ENCODE peak calls at places on chromosomes 13 and 19, in eight cellular contexts. P is cardiac muscle cell, U is cardiac fibroblast, B is coronary artery, A is thoracic aorta, I is PC-9, J is HFF-Myc, Z is fibroblast of mammary gland. C is an unnamed sample.

GRCh38 chr19:40229484-40229883 is 3.0 kb upstream of the CCNP start:
- DNase-seq in U (no peak), B (no peak), I (no peak), Z (peak), P (no peak), J (no peak), A (no peak), C (no peak)

GRCh38 chr13:42594577-42595571 is 20.9 kb downstream of the TNFSF11 start:
- DNase-seq in A (no peak), P (peak), J (peak), U (peak), I (peak), B (no peak), Z (peak), C (peak)

GRCh38 chr13:40637644-40638043 is 28.8 kb downstream of the FOXO1 start:
- DNase-seq in A (no peak), B (no peak), Z (no peak), J (no peak), P (no peak), I (no peak), U (no peak), C (no peak)

GRCh38 chr19:737591-738093 is 13.3 kb upstream of the MISP start:
- DNase-seq in U (peak), I (peak), B (no peak), J (no peak), Z (peak), A (no peak), P (peak), C (no peak)

GRCh38 chr13:93227906-93228801 is 1.5 kb downstream of the GPC6 start:
- DNase-seq in J (no peak), I (no peak), P (peak), A (no peak), Z (peak), U (peak), B (peak), C (no peak)

GRCh38 chr19:18921593-18921992 is 2.1 kb downstream of the DDX49 start:
- DNase-seq in P (no peak), Z (no peak), B (no peak), J (no peak), U (no peak), A (no peak), I (no peak), C (no peak)

GRCh38 chr19:50465986-50466771 is 10.1 kb upstream of the EMC10 start:
- DNase-seq in I (peak), J (no peak), A (no peak), B (no peak), P (no peak), Z (no peak), U (no peak), C (no peak)

GRCh38 chr19:10565028-10565566 is 713 bp downstream of the KRI1 start:
- DNase-seq in A (no peak), J (no peak), B (peak), U (peak), Z (peak), P (peak), I (no peak), C (no peak)

GRCh38 chr13:30577381-30577780 is 40.3 kb upstream of the USPL1 start:
- DNase-seq in Z (peak), U (peak), I (peak), J (peak), A (no peak), B (no peak), P (peak), C (peak)

GRCh38 chr19:46591254-46591653 is 9.9 kb upstream of the CALM3 start:
- DNase-seq in A (no peak), I (no peak), U (no peak), B (no peak), Z (no peak), J (no peak), P (no peak), C (no peak)

GRCh38 chr13:45445053-45445452 is 19.7 kb upstream of the COG3 start:
- DNase-seq in J (no peak), Z (no peak), P (no peak), A (no peak), B (no peak), U (no peak), I (no peak), C (no peak)

GRCh38 chr13:43785681-43786471 is 896 bp downstream of the ENOX1 start:
- DNase-seq in U (peak), B (peak), A (peak), P (peak), I (peak), Z (peak), J (no peak), C (no peak)

GRCh38 chr13:89704040-89704439 is 1643.4 kb upstream of the MIR17HG start:
- DNase-seq in I (no peak), A (no peak), J (no peak), Z (no peak), B (no peak), P (no peak), U (no peak), C (no peak)

GRCh38 chr19:33795370-33796163 is 1.1 kb upstream of the KCTD15 start:
- DNase-seq in U (peak), Z (peak), J (no peak), B (peak), P (peak), A (no peak), I (peak), C (peak)

GRCh38 chr13:110475117-110475516 is 86.4 kb downstream of the RAB20 start:
- DNase-seq in Z (no peak), A (no peak), U (no peak), I (no peak), B (no peak), P (no peak), J (no peak), C (no peak)

GRCh38 chr19:49224856-49225255 is 67.3 kb downstream of the TRPM4 start:
- DNase-seq in A (no peak), P (peak), Z (peak), J (no peak), B (no peak), U (peak), I (peak), C (no peak)

GRCh38 chr13:99867535-99868271 is 103.9 kb downstream of the ZIC5 start:
- DNase-seq in A (no peak), J (no peak), P (no peak), I (no peak), U (no peak), Z (no peak), B (no peak), C (no peak)

GRCh38 chr13:61286148-61286745 is 129.4 kb downstream of the PCDH20 start:
- DNase-seq in B (no peak), U (no peak), Z (no peak), I (peak), A (no peak), P (no peak), J (no peak), C (no peak)

GRCh38 chr19:17370026-17370587 is 7.0 kb downstream of the PLVAP start:
- DNase-seq in A (no peak), U (peak), P (peak), J (no peak), I (no peak), B (no peak), Z (peak), C (no peak)

GRCh38 chr13:50452028-50452427 is 391.5 kb downstream of the DLEU7 start:
- DNase-seq in P (no peak), B (no peak), A (no peak), I (no peak), U (no peak), Z (no peak), J (no peak), C (no peak)

GRCh38 chr13:88068975-88069374 is 397.8 kb downstream of the SLITRK5 start:
- DNase-seq in B (no peak), J (no peak), P (no peak), I (no peak), U (no peak), A (no peak), Z (no peak), C (no peak)

GRCh38 chr13:75153834-75154233 is 328.1 kb downstream of the TBC1D4 start:
- DNase-seq in Z (peak), U (peak), A (no peak), J (no peak), P (peak), I (no peak), B (no peak), C (no peak)

GRCh38 chr19:616732-617526 is 16.4 kb downstream of the POLRMT start:
- DNase-seq in P (no peak), I (no peak), B (no peak), Z (no peak), U (no peak), J (no peak), A (no peak), C (no peak)

GRCh38 chr13:95267662-95268369 is 33.4 kb downstream of the ABCC4 start:
- DNase-seq in Z (peak), P (peak), U (peak), J (peak), B (no peak), I (no peak), A (no peak), C (peak)

GRCh38 chr19:32322541-32322940 is 22.9 kb upstream of the ZNF507 start:
- DNase-seq in Z (no peak), P (no peak), U (no peak), J (no peak), I (peak), A (no peak), B (no peak), C (no peak)

GRCh38 chr13:64755961-64756360 is 2474.2 kb downstream of the PCDH9 start:
- DNase-seq in Z (no peak), I (no peak), J (no peak), B (no peak), U (peak), A (no peak), P (peak), C (no peak)

GRCh38 chr19:339262-339887 is 5.2 kb downstream of the MIER2 start:
- DNase-seq in B (no peak), U (no peak), P (no peak), J (no peak), I (no peak), A (no peak), Z (peak), C (no peak)

GRCh38 chr19:11005521-11005920 is 44.7 kb downstream of the SMARCA4 start:
- DNase-seq in J (no peak), Z (no peak), I (no peak), B (no peak), A (no peak), P (no peak), U (no peak), C (no peak)

GRCh38 chr13:71814806-71815205 is 52.2 kb downstream of the DACH1 start:
- DNase-seq in I (no peak), J (no peak), A (no peak), U (no peak), B (no peak), Z (no peak), P (no peak), C (no peak)

GRCh38 chr19:41189425-41190065 is 3.5 kb upstream of the CYP2S1 start:
- DNase-seq in J (no peak), P (peak), A (no peak), Z (no peak), B (no peak), I (no peak), U (no peak), C (no peak)

GRCh38 chr19:28940751-28941500 is 272.0 kb downstream of the UQCRFS1 start:
- DNase-seq in A (no peak), Z (peak), I (no peak), J (no peak), U (peak), B (no peak), P (peak), C (peak)

GRCh38 chr13:44622259-44622658 is 46.1 kb upstream of the TSC22D1 start:
- DNase-seq in P (peak), I (no peak), A (no peak), U (peak), J (no peak), B (no peak), Z (no peak), C (no peak)

GRCh38 chr19:940591-941291 is 14.9 kb downstream of the ARID3A start:
- DNase-seq in A (peak), Z (peak), B (no peak), P (no peak), I (peak), U (peak), J (no peak), C (no peak)

GRCh38 chr13:75704942-75705320 is 68.8 kb downstream of the LMO7 start:
- DNase-seq in I (peak), U (peak), A (no peak), Z (peak), B (no peak), P (no peak), J (no peak), C (no peak)

GRCh38 chr13:98054301-98054700 is 88.6 kb upstream of the FARP1 start:
- DNase-seq in P (no peak), B (no peak), U (no peak), A (no peak), I (no peak), Z (no peak), J (no peak), C (no peak)

GRCh38 chr19:7648265-7649014 is 11.5 kb downstream of the STXBP2 start:
- DNase-seq in A (no peak), P (no peak), B (no peak), J (no peak), U (no peak), I (no peak), Z (no peak), C (no peak)

DNA sequence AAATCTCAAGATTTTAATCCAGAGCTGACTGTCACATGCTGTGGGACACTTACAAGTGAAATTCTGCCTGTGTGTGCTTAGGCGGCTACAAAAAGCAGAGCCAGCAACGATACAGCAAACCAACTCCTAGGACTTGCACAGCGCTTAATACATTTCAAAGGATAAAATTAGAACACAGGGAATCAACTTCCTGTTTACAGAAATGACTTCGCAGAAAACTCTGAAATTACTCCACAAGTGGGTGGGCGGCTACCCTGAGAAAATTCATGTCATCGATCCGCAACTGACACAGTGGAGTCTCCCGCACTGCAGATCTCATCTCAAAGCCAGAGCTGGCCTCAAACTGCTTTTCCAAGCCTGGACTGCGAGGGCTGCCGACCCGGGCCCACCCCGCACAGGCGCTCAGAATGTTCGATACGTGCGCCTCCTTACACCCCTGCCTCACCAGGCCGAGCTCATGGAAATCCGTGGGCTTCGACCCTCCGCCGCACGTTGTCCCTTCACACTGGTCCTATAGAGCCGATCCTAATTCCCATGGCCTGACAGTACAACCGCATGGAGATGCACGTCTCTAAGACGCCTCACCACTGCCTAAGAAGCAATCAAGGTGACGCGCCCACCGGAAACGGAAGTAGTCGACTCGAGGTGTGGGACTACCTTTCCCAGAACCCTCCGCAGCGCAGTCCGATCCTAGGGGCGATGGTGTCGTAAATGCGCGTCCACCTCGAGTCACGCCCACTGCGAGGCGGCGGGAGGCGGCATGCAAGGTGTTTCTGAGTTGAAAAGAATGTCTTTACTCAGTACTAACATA is at the start of gene ZNF229:
- DNase-seq in U (peak), I (peak), A (peak), Z (peak), J (peak), B (peak), P (peak), C (peak)
- H3K4me3 ChIP-seq in U (peak), I (peak), A (peak), Z (peak), J (peak), B (peak), P (peak), C (peak)

GRCh38 chr19:36331353-36332228 is 47.4 kb downstream of the ZFP14 start:
- DNase-seq in P (peak), A (peak), J (peak), Z (peak), B (peak), U (peak), I (peak), C (peak)
- TF ChIP-seq CTCF in P (no peak), A (no peak), J (no peak), Z (no peak), B (no peak), U (no peak), I (no peak), C (no peak)

GRCh38 chr19:51614789-51615188 is 15.4 kb downstream of the SIGLEC5 start:
- DNase-seq in A (no peak), U (no peak), P (no peak), B (no peak), Z (no peak), J (no peak), I (no peak), C (no peak)
- H3K4me3 ChIP-seq in A (no peak), U (no peak), P (no peak), B (no peak), Z (no peak), J (no peak), I (no peak), C (no peak)

DNA sequence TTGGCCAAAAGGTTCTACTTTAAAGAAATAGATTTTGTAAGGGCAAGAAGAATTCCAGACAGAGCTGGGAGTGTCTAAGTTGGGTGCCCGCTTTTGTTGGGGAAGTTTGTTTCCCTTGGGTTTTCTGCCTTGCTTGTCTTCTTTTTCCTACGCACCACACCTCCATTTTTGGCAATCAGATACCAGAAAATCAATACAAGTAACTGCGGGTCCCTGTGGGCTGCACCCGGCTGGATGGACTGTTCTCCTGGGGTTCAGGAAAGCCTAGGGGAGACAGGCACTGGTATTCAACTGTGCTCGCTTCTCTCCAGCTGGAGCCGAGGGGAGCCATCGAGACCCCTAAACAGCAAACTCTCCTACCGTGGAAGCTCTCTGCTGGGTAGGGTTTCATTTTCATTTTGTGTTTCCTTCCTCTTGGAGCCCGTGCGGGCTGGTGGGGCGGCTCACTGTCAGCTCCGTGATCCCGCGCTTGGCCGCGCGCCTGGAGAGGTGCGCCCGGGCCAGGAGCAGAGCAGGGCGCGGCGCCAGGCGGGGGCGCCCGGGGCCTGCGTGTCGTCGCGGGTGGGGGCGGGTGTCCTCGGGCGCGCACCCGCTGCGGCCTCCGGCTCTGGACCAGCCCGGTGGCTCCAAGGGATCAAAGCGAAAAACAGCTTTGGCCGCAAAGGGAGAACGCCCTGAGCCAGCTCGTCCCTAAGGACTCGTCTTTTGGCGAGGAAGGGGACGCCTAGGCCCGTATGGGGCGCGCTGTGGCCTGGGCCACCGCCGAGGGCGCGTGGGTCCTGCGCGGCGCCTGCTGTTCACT is 347.2 kb downstream of the ZNF536 start:
- DNase-seq in J (no peak), Z (peak), B (no peak), U (peak), P (peak), A (no peak), I (no peak), C (no peak)
- TF ChIP-seq CTCF in J (no peak), Z (no peak), B (no peak), U (no peak), P (no peak), A (no peak), I (no peak), C (no peak)

DNA sequence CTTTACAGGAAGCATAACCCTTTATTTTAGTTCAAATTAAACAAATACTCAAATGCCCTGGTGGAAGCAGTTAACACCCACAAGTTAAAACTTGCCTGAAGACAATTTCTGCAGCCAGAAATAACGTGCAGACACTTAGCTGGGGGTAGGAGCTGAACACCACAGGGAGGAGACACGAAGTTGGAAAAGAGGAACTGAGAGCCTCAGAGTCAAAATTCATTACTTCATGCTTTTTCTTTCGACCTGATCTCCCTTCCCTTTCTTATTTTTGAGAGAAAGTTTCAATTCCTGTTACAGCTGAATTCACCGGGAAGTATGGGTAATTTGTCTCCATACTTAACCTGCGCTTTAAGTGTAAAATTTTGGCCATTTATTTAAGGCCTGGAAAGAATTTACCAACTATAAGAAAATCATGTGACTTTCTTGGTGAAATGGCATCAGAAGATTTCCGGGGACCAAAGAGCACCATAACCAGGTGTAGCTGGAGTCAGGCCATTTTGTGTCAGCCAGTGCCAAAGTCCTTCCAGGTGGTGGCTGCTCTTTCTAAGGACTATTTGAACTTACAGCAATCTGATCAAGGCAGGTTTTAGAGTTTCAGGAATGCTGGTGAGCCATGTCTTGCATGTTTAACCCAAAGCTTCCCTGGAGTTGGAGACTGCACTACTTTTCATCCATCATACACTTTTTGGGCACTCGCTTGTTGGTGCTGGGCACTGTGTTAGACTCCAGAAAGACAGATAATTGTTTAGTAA is 46.5 kb upstream of the RCBTB2 start:
- DNase-seq in A (no peak), P (no peak), Z (no peak), U (no peak), J (no peak), I (no peak), B (no peak), C (no peak)
- H3K4me3 ChIP-seq in A (no peak), P (no peak), Z (no peak), U (no peak), J (no peak), I (no peak), B (no peak), C (no peak)

DNA sequence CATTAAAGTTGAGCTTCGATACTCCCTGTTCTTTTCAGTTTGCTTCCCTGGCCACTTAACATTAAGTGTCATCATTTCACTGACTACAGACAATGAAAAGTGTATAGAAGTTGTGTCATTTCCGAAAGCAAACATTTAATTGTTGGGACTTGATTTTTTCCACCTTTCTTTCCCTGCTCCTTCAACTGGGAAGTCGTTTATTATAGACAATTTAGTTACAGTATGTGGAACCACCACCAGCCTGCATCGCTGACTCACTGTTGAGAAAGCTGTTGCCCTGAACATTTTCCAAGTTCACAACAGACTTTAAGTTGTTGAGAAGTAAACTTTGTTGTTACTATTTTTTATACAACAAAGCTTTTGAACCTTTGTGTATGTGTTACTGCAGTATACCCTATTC is 788.4 kb upstream of the PRR20A start:
- DNase-seq in P (no peak), J (no peak), A (no peak), Z (no peak), U (no peak), I (no peak), B (no peak), C (no peak)
- TF ChIP-seq CTCF in P (no peak), J (no peak), A (no peak), Z (no peak), U (no peak), I (no peak), B (no peak), C (no peak)

GRCh38 chr19:15464394-15465385 is at the start of gene RASAL3:
- DNase-seq in A (no peak), J (no peak), B (no peak), P (peak), U (peak), I (no peak), Z (no peak), C (no peak)
- H3K4me3 ChIP-seq in A (peak), J (no peak), B (peak), P (no peak), U (no peak), I (no peak), Z (no peak), C (no peak)